ENCODE peak calls at places on chromosomes 4 and X, in five cellular contexts. I is cardiac muscle cell, K is fibroblast of lung, N is mucosa of descending colon, L is A549. F is an unnamed sample.

GRCh38 chr4:152095701-152096070 is 334.9 kb upstream of the GATB start:
- DNase-seq in L (no peak), I (no peak), N (no peak), K (no peak), F (no peak)

GRCh38 chr4:3640587-3640962 is 108.4 kb upstream of the LRPAP1 start:
- DNase-seq in I (no peak), K (no peak), N (peak; percentile 37), L (no peak), F (no peak)

GRCh38 chr4:150235795-150236385 is 157.6 kb downstream of the DCLK2 start:
- DNase-seq in K (peak; percentile 43), L (no peak), I (no peak), N (no peak), F (no peak)

GRCh38 chr4:5751918-5752802 is 41.2 kb downstream of the EVC start:
- DNase-seq in L (no peak), N (no peak), K (peak; percentile 71), I (no peak), F (peak; percentile 26)

GRCh38 chrX:108439434-108439883 is at the start of gene COL4A5:
- DNase-seq in K (peak; percentile 92), N (no peak), L (peak; percentile 74), I (peak; percentile 92), F (peak; percentile 45)

GRCh38 chr4:82611982-82612381 is 50.2 kb upstream of the TMEM150C start:
- DNase-seq in K (no peak), N (no peak), L (no peak), I (no peak), F (no peak)

GRCh38 chr4:47852121-47852520 is 14.3 kb upstream of the CORIN start:
- DNase-seq in I (no peak), K (peak; percentile 87), N (no peak), L (no peak), F (no peak)

GRCh38 chrX:63350551-63350950 is 581 bp downstream of the SPIN4 start:
- DNase-seq in N (peak; percentile 57), K (peak; percentile 6), L (peak; percentile 14), I (peak; percentile 2), F (peak; percentile 13)

GRCh38 chrX:31981546-31982062 is 909.8 kb upstream of the FTHL17 start:
- DNase-seq in L (no peak), N (no peak), K (no peak), I (no peak), F (no peak)

GRCh38 chrX:57266871-57267270 is 19.6 kb upstream of the FAAH2 start:
- DNase-seq in K (no peak), I (no peak), L (no peak), N (no peak), F (no peak)

GRCh38 chr4:53601251-53601764 is 10.0 kb upstream of the LNX1 start:
- DNase-seq in K (no peak), N (peak; percentile 55), I (peak; percentile 43), L (no peak), F (peak; percentile 24)

GRCh38 chrX:45274576-45274975 is 73.9 kb upstream of the DIPK2B start:
- DNase-seq in L (no peak), N (no peak), I (no peak), K (no peak), F (no peak)

GRCh38 chrX:153226344-153227190 is 47.5 kb downstream of the MAGEA1 start:
- DNase-seq in K (peak; percentile 76), L (no peak), N (peak; percentile 38), I (peak; percentile 53), F (peak; percentile 34)

GRCh38 chrX:119410027-119410819 is 11.1 kb downstream of the SLC25A43 start:
- DNase-seq in I (no peak), L (peak; percentile 46), N (peak; percentile 82), K (peak; percentile 73), F (no peak)

GRCh38 chrX:12241026-12241425 is 102.8 kb downstream of the FRMPD4 start:
- DNase-seq in I (no peak), L (no peak), N (no peak), K (no peak), F (no peak)

GRCh38 chr4:182880387-182881356 is 36.5 kb downstream of the DCTD start:
- DNase-seq in L (no peak), K (peak; percentile 21), N (no peak), I (no peak), F (no peak)

GRCh38 chrX:68627986-68628385 is 19.5 kb upstream of the STARD8 start:
- DNase-seq in I (no peak), L (no peak), N (no peak), K (no peak), F (no peak)

GRCh38 chr4:43048570-43048969 is 156.1 kb downstream of the GRXCR1 start:
- DNase-seq in I (no peak), N (no peak), L (no peak), K (no peak), F (no peak)

GRCh38 chr4:112113786-112114185 is 31.5 kb upstream of the FAM241A start:
- DNase-seq in L (no peak), N (no peak), I (no peak), K (no peak), F (no peak)

GRCh38 chr4:10746371-10747143 is 62.0 kb upstream of the CLNK start:
- DNase-seq in I (no peak), N (no peak), K (peak; percentile 13), L (no peak), F (no peak)

GRCh38 chr4:154714339-154715040 is 29.3 kb upstream of the LRAT start:
- DNase-seq in L (no peak), N (no peak), K (peak; percentile 52), I (peak; percentile 27), F (no peak)

GRCh38 chrX:56726609-56727008 is 2.4 kb upstream of the NBDY start:
- DNase-seq in I (peak; percentile 46), K (peak; percentile 64), L (peak; percentile 24), N (no peak), F (no peak)

GRCh38 chr4:17475481-17475880 is 36.4 kb downstream of the QDPR start:
- DNase-seq in N (no peak), I (no peak), K (peak; percentile 48), L (no peak), F (no peak)

GRCh38 chr4:98260579-98261290 is 449 bp upstream of the RAP1GDS1 start:
- DNase-seq in I (peak; percentile 97), L (peak; percentile 82), K (peak; percentile 96), N (peak; percentile 98), F (peak; percentile 91)

GRCh38 chrX:20742106-20742505 is 475.4 kb upstream of the RPS6KA3 start:
- DNase-seq in N (no peak), K (peak; percentile 33), L (no peak), I (no peak), F (no peak)

GRCh38 chr4:103443324-103443723 is 245.2 kb upstream of the CENPE start:
- DNase-seq in I (no peak), K (no peak), L (no peak), N (no peak), F (no peak)

GRCh38 chr4:39349326-39349725 is 16.8 kb downstream of the RFC1 start:
- DNase-seq in I (no peak), L (no peak), N (no peak), K (no peak), F (no peak)

GRCh38 chr4:110487873-110488272 is 11.9 kb downstream of the ENPEP start:
- DNase-seq in I (no peak), N (no peak), K (peak; percentile 54), L (no peak), F (no peak)

GRCh38 chr4:18566970-18567799 is 545.6 kb upstream of the LCORL start:
- DNase-seq in K (no peak), L (no peak), I (peak; percentile 3), N (no peak), F (no peak)

GRCh38 chr4:18570370-18570769 is 548.8 kb upstream of the LCORL start:
- DNase-seq in K (no peak), N (no peak), I (no peak), L (no peak), F (no peak)

GRCh38 chr4:18571252-18571885 is 549.8 kb upstream of the LCORL start:
- DNase-seq in L (no peak), K (no peak), N (no peak), I (no peak), F (no peak)

GRCh38 chr4:18568600-18568999 is 547.0 kb upstream of the LCORL start:
- DNase-seq in N (no peak), K (no peak), L (no peak), I (peak; percentile 12), F (no peak)
- TF ChIP-seq CTCF in N (no peak), K (no peak), L (no peak), I (no peak), F (no peak)

DNA sequence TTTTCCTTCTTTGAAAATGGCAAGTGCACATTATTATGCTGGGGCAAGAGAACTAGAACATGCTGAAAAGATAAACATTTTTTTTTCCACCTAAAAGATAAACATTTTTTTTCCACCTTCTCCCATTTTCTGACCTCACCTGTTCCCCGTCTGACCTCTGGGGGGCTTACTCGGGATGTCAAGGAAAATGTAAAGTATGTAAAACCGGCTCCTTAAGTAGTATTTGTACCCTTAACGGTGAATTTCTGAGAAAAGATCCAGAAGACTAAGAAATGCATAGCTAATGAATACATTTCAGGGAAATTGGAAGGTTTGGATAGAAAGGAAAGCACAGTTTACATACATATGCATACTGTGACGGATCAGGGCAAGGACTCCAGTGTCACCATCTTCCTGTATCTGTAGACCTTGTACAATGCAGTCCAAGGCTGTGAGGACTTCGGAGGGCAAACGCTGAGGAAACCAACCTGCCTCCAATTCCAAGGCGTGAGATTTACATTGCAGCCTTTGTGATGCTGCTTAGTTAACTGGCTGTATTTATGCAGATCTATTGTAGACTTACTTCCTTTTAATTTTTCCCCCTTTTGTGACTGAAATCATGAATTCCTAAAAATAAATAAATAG is 2185.9 kb upstream of the TENM3 start:
- DNase-seq in N (no peak), K (peak; percentile 15), I (peak; percentile 27), L (peak; percentile 1), F (peak; percentile 27)
- TF ChIP-seq CTCF in N (no peak), K (no peak), I (no peak), L (no peak), F (peak; percentile 73)

GRCh38 chr4:7187297-7187592 is 5.1 kb upstream of the SORCS2 start:
- DNase-seq in L (no peak), I (peak; percentile 26), N (peak; percentile 13), K (no peak), F (no peak)

GRCh38 chr4:7186081-7186480 is 6.3 kb upstream of the SORCS2 start:
- DNase-seq in K (no peak), N (peak; percentile 36), L (peak; percentile 49), I (peak; percentile 42), F (peak; percentile 64)

GRCh38 chr4:7183780-7184460 is 8.4 kb upstream of the SORCS2 start:
- DNase-seq in K (no peak), I (no peak), N (peak; percentile 31), L (no peak), F (no peak)

GRCh38 chr4:7186516-7187296 is 5.6 kb upstream of the SORCS2 start:
- DNase-seq in I (no peak), N (peak; percentile 8), K (no peak), L (no peak), F (no peak)

DNA sequence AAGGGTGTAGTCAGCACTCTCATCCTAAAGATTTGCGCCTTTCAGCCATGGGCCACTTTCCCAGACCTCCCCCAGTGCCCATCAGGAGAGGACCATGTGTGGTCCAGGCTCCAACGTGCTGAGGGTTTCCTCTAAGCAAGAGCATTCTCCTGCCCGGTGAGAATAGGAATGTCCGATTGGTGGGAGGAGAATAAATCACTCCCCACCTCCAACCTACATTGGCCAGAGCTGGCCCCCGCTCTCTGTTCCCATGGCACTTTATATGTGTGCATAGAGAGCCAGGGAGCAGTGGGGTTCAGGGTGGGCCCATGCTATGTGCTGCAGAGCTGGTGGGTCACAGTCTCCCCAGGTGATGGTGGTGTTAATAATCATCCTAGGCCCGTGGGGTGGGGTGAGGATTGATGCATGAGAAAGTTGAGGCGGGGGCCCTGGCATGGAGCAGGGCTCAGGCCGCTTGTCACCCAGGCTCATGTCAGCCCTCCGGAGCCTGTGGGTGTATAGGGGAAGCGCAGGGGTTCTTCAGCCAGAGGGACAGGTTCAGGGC is 6.8 kb upstream of the SORCS2 start:
- DNase-seq in N (peak; percentile 13), K (no peak), L (no peak), I (no peak), F (no peak)
- TF ChIP-seq CTCF in N (no peak), K (no peak), L (no peak), I (no peak), F (no peak)

GRCh38 chr4:185128272-185129119 is 14.6 kb upstream of the SLC25A4 start:
- DNase-seq in N (no peak), L (peak; percentile 40), K (no peak), I (peak; percentile 44), F (peak; percentile 36)
- TF ChIP-seq CTCF in N (no peak), L (no peak), K (no peak), I (peak; percentile 6), F (peak; percentile 41)

F was measured in endothelial cell.